ENCODE peak calls at places on chromosomes 16 and 17, in five cellular contexts. One of them, this sample, is unnamed.
A peak's percentile ranks its signal among the peaks of the same experiment; 100 is the strongest.

GRCh38 chr17:81399481-81400153 is 4.4 kb downstream of the BAHCC1 start:
- DNase-seq in H1: no peak
- DNase-seq in H9: no peak
- DNase-seq in neuronal stem cell: no peak
- DNase-seq in IMR-90: no peak
- DNase-seq in this sample: no peak

GRCh38 chr16:27708651-27709050 is 158.7 kb downstream of the KATNIP start:
- DNase-seq in H1: no peak
- DNase-seq in H9: no peak
- DNase-seq in neuronal stem cell: no peak
- DNase-seq in IMR-90: no peak
- DNase-seq in this sample: no peak

GRCh38 chr17:17485420-17485819 is 8.6 kb downstream of the MED9 start:
- DNase-seq in H1: no peak
- DNase-seq in H9: no peak
- DNase-seq in neuronal stem cell: no peak
- DNase-seq in IMR-90: no peak
- DNase-seq in this sample: no peak

GRCh38 chr16:2777231-2777902 is at the start of gene ELOB:
- DNase-seq in H1: peak; percentile 91
- DNase-seq in H9: peak; percentile 81
- DNase-seq in neuronal stem cell: peak; percentile 86
- DNase-seq in IMR-90: peak; percentile 73
- DNase-seq in this sample: peak; percentile 90

GRCh38 chr16:25570131-25570530 is 121.6 kb upstream of the HS3ST4 start:
- DNase-seq in H1: no peak
- DNase-seq in H9: no peak
- DNase-seq in neuronal stem cell: no peak
- DNase-seq in IMR-90: no peak
- DNase-seq in this sample: no peak

GRCh38 chr17:61511480-61512182 is 59.4 kb downstream of the TBX4 start:
- DNase-seq in H1: no peak
- DNase-seq in H9: no peak
- DNase-seq in neuronal stem cell: no peak
- DNase-seq in IMR-90: no peak
- DNase-seq in this sample: no peak

GRCh38 chr16:79316004-79316458 is 284.5 kb downstream of the MAF start:
- DNase-seq in H1: no peak
- DNase-seq in H9: no peak
- DNase-seq in neuronal stem cell: no peak
- DNase-seq in IMR-90: no peak
- DNase-seq in this sample: no peak

GRCh38 chr16:83458612-83459011 is 349.2 kb upstream of the HSBP1 start:
- DNase-seq in H1: no peak
- DNase-seq in H9: no peak
- DNase-seq in neuronal stem cell: no peak
- DNase-seq in IMR-90: peak; percentile 80
- DNase-seq in this sample: no peak

GRCh38 chr17:45146616-45147101 is 1.6 kb upstream of the HEXIM1 start:
- DNase-seq in H1: no peak
- DNase-seq in H9: peak; percentile 24
- DNase-seq in neuronal stem cell: no peak
- DNase-seq in IMR-90: peak; percentile 82
- DNase-seq in this sample: no peak

GRCh38 chr17:63911657-63912100 is 621 bp upstream of the CSHL1 start:
- DNase-seq in H1: peak; percentile 87
- DNase-seq in H9: peak; percentile 82
- DNase-seq in neuronal stem cell: peak; percentile 39
- DNase-seq in IMR-90: peak; percentile 8
- DNase-seq in this sample: peak; percentile 41

DNA sequence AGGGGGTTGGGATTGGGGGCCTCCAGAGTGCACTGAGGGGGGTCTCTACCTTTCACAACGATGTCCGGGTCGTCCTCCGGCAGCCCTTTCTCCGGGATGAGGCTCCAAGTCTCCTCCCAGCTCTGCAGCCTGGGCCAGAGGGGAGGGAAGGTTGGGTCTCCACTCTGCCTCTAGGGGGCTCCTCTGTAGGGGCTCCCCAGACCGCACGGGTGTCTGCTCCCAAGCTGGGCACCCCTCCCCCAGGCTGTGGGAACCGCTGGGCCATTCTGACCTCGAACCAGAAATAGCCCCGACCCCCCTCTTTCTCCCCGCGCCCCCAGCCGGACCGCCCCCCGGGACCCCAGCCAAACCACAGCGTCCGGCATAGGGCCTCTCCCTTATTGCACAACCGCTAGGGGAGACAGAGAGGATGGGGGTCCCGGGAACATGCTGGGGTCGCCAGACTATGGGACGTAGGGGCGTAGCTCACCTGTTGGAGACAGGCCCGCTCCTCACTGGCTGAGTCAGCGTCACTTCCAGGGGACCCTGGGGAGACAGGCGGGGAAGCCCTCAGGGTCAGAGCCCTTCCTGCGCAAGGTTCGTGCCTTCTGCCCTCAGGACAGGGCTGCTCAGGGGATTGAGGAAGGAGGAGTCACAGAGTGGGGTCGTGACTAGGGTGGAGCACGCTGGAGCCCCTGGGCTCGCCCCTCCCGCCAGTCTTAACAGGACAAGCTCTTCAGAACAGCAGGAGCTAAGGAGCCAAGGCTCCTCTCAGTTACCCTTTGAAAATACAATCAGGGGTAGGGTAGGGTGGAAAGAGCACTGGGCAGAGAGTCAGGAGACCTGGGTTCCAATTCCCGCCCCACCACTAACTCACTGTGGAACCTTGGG is 2.7 kb downstream of the PLEKHH3 start:
- DNase-seq in H1: peak; percentile 81
- DNase-seq in H9: peak; percentile 89
- DNase-seq in neuronal stem cell: no peak
- DNase-seq in IMR-90: peak; percentile 50
- DNase-seq in this sample: peak; percentile 77
- H3K27ac ChIP-seq in H1: no peak overlapping the region
- H3K27ac ChIP-seq in H9: no peak overlapping the region
- H3K27ac ChIP-seq in neuronal stem cell: no peak overlapping the region
- H3K27ac ChIP-seq in IMR-90: peak overlapping the region; percentile 35
- H3K27ac ChIP-seq in this sample: no peak overlapping the region

GRCh38 chr16:12482821-12483220 is 320.9 kb downstream of the CPPED1 start:
- DNase-seq in H1: no peak
- DNase-seq in H9: no peak
- DNase-seq in neuronal stem cell: no peak
- DNase-seq in IMR-90: no peak
- DNase-seq in this sample: no peak
- H3K18ac ChIP-seq in H1: no peak overlapping the region
- H3K18ac ChIP-seq in H9: no peak overlapping the region
- H3K18ac ChIP-seq in neuronal stem cell: no peak overlapping the region
- H3K18ac ChIP-seq in IMR-90: no peak overlapping the region
- H3K18ac ChIP-seq in this sample: no peak overlapping the region

GRCh38 chr17:20271016-20271610 is 196.2 kb downstream of the LGALS9B start:
- DNase-seq in H1: no peak
- DNase-seq in H9: no peak
- DNase-seq in neuronal stem cell: no peak
- DNase-seq in IMR-90: peak; percentile 31
- DNase-seq in this sample: no peak

GRCh38 chr17:20266806-20267458 is 200.4 kb downstream of the LGALS9B start:
- DNase-seq in H1: no peak
- DNase-seq in H9: no peak
- DNase-seq in neuronal stem cell: no peak
- DNase-seq in IMR-90: peak; percentile 91
- DNase-seq in this sample: no peak

GRCh38 chr17:20267459-20267842 is 199.9 kb downstream of the LGALS9B start:
- DNase-seq in H1: no peak
- DNase-seq in H9: no peak
- DNase-seq in neuronal stem cell: no peak
- DNase-seq in IMR-90: no peak
- DNase-seq in this sample: no peak

GRCh38 chr17:20270336-20270735 is 197.0 kb downstream of the LGALS9B start:
- DNase-seq in H1: no peak
- DNase-seq in H9: no peak
- DNase-seq in neuronal stem cell: no peak
- DNase-seq in IMR-90: no peak
- DNase-seq in this sample: no peak

GRCh38 chr17:20268700-20269475 is 198.5 kb downstream of the LGALS9B start:
- DNase-seq in H1: no peak
- DNase-seq in H9: no peak
- DNase-seq in neuronal stem cell: peak; percentile 5
- DNase-seq in IMR-90: no peak
- DNase-seq in this sample: no peak
- H3K23ac ChIP-seq in H1: no peak overlapping the region
- H3K23ac ChIP-seq in H9: no peak overlapping the region
- H3K23ac ChIP-seq in neuronal stem cell: no peak overlapping the region
- H3K23ac ChIP-seq in IMR-90: no peak overlapping the region
- H3K23ac ChIP-seq in this sample: no peak overlapping the region

DNA sequence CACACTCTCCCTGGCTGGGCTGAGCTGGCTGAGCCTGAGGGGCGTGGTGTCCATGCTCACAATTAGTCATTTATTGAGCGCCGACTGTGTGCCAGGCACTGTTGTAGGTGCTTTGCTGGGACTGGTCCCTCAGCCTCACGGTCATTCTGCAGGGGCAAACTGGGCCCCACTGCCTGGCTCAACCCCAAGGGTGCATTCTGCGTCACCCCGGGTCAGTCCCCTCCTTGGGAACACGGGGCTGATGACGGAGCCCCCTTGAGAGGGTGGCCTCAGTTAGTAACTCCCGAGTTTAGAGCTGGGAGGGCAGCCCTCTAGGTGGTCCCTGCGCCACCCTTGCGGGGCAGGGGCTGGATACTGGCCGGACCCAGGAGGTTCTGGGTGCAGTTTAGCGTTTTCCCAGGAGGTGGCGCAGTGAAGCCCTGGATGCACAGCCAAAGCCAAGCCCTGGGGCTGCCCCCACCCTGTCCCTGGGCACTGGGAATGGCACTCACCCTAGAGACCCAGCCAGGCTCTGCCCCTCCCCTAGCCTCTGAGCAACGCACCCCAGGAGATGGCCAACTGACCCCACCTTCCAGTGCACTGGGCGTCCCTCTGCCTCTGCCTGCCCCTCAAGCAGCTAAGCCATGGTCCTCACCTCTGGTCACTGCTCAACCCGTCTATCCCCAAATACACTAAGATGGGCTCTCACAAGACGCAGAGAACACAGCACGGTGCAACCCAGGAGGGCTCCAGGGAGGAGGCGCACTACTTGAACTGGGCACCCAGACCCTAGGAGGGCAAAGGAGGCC is 243.2 kb upstream of the GSE1 start:
- DNase-seq in H1: peak; percentile 97
- DNase-seq in H9: peak; percentile 74
- DNase-seq in neuronal stem cell: peak; percentile 43
- DNase-seq in IMR-90: no peak
- DNase-seq in this sample: peak; percentile 47
- H3K27ac ChIP-seq in H1: no peak overlapping the region
- H3K27ac ChIP-seq in H9: no peak overlapping the region
- H3K27ac ChIP-seq in neuronal stem cell: no peak overlapping the region
- H3K27ac ChIP-seq in IMR-90: no peak overlapping the region
- H3K27ac ChIP-seq in this sample: no peak overlapping the region

GRCh38 chr17:78380370-78380769 is 1.9 kb downstream of the PGS1 start:
- DNase-seq in H1: no peak
- DNase-seq in H9: no peak
- DNase-seq in neuronal stem cell: no peak
- DNase-seq in IMR-90: no peak
- DNase-seq in this sample: no peak

GRCh38 chr17:78379134-78379497 is 667 bp downstream of the PGS1 start:
- DNase-seq in H1: no peak
- DNase-seq in H9: no peak
- DNase-seq in neuronal stem cell: no peak
- DNase-seq in IMR-90: peak; percentile 95
- DNase-seq in this sample: peak; percentile 66

GRCh38 chr17:78377858-78378224 is 608 bp upstream of the PGS1 start:
- DNase-seq in H1: no peak
- DNase-seq in H9: no peak
- DNase-seq in neuronal stem cell: no peak
- DNase-seq in IMR-90: no peak
- DNase-seq in this sample: no peak

GRCh38 chr17:78376161-78376560 is 2.3 kb upstream of the PGS1 start:
- DNase-seq in H1: no peak
- DNase-seq in H9: no peak
- DNase-seq in neuronal stem cell: no peak
- DNase-seq in IMR-90: no peak
- DNase-seq in this sample: no peak

GRCh38 chr17:78378225-78379133 is at the start of gene PGS1:
- DNase-seq in H1: peak; percentile 90
- DNase-seq in H9: peak; percentile 82
- DNase-seq in neuronal stem cell: peak; percentile 58
- DNase-seq in IMR-90: peak; percentile 67
- DNase-seq in this sample: peak; percentile 82
- H3K18ac ChIP-seq in H1: peak within 1 kb of the TSS; percentile 83
- H3K18ac ChIP-seq in H9: peak within 1 kb of the TSS; percentile 73
- H3K18ac ChIP-seq in neuronal stem cell: peak within 1 kb of the TSS; percentile 95
- H3K18ac ChIP-seq in IMR-90: peak within 1 kb of the TSS; percentile 88
- H3K18ac ChIP-seq in this sample: peak within 1 kb of the TSS; percentile 91

GRCh38 chr17:32007463-32008298 is 498 bp downstream of the LRRC37B start:
- DNase-seq in H1: peak; percentile 77
- DNase-seq in H9: peak; percentile 64
- DNase-seq in neuronal stem cell: peak; percentile 39
- DNase-seq in IMR-90: peak; percentile 19
- DNase-seq in this sample: peak; percentile 74
- H3K23ac ChIP-seq in H1: no peak overlapping the region
- H3K23ac ChIP-seq in H9: no peak overlapping the region
- H3K23ac ChIP-seq in neuronal stem cell: peak overlapping the region; percentile 55
- H3K23ac ChIP-seq in IMR-90: peak overlapping the region; percentile 99
- H3K23ac ChIP-seq in this sample: no peak overlapping the region

DNA sequence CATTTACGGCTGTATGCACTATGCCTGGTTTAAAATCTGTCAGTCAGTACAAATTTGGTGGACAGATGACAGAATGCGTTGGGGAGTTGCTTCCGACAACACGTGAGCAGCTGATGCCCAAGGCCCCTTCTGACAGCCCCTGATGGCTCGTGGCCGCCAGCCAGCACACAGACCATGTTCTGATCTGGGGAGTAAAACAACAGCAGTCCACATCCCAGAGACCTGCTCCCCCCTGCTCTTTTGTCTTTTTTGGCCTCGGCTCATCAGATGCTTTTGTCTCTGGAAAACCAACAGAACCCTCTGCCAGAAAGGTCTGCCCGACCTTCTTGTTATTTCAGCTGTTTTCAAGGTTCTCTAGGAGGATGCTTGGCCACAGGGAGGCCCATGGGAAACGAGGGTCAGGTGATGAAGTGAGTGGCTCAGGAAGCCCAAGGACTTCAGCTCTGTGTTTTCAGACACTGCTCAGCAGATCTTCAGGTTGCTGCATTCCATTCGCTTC is 10.8 kb downstream of the ARSG start:
- DNase-seq in H1: no peak
- DNase-seq in H9: no peak
- DNase-seq in neuronal stem cell: no peak
- DNase-seq in IMR-90: peak; percentile 42
- DNase-seq in this sample: peak; percentile 36
- H3K27ac ChIP-seq in H1: no peak overlapping the region
- H3K27ac ChIP-seq in H9: no peak overlapping the region
- H3K27ac ChIP-seq in neuronal stem cell: no peak overlapping the region
- H3K27ac ChIP-seq in IMR-90: no peak overlapping the region
- H3K27ac ChIP-seq in this sample: no peak overlapping the region

This sample was measured in mesendoderm.